ENCODE peak calls at places on chromosomes 4 and X, in six cellular contexts. O is H54; K is GM12865; H is activated T-helper 1 cell treated with anti-CD3 and anti-CD28 coated beads, Interleukin-2, amount 50 U/mL, for 16 hours; B is tibial artery; N is activated naive CD8-positive, alpha-beta T cell treated with anti-CD3 and anti-CD28 coated beads, Interleukin-2, amount 50 U/mL, for 24 hours. F is an unnamed sample.

GRCh38 chr4:22778547-22779163 is 85.9 kb downstream of the GBA3 start:
- DNase-seq in N (no peak), H (no peak), O (no peak), K (no peak), B (no peak), F (no peak)

GRCh38 chrX:22135171-22135711 is 103.1 kb downstream of the PHEX start:
- DNase-seq in K (no peak), N (no peak), O (no peak), B (no peak), H (no peak), F (no peak)

GRCh38 chr4:119057417-119057816 is 78.2 kb upstream of the MYOZ2 start:
- DNase-seq in H (no peak), O (no peak), B (no peak), N (no peak), K (no peak), F (no peak)

GRCh38 chrX:34546366-34546765 is 110.7 kb downstream of the TMEM47 start:
- DNase-seq in N (no peak), K (no peak), H (no peak), B (no peak), O (no peak), F (no peak)

GRCh38 chr4:19133315-19133714 is 1111.8 kb upstream of the LCORL start:
- DNase-seq in H (no peak), N (no peak), B (no peak), K (no peak), O (no peak), F (no peak)

GRCh38 chr4:149801416-149801815 is 14.2 kb downstream of the IQCM start:
- DNase-seq in H (no peak), N (no peak), B (no peak), K (no peak), O (no peak), F (no peak)

GRCh38 chrX:101079223-101079622 is 544 bp downstream of the TMEM35A start:
- DNase-seq in B (no peak), H (no peak), K (no peak), O (no peak), N (no peak), F (no peak)

GRCh38 chr4:183960021-183960420 is 54.9 kb downstream of the STOX2 start:
- DNase-seq in B (no peak), H (no peak), K (no peak), O (peak; percentile 41), N (no peak), F (no peak)

GRCh38 chr4:185504098-185505047 is 30.9 kb downstream of the PDLIM3 start:
- DNase-seq in K (no peak), N (no peak), O (no peak), H (no peak), B (peak; percentile 74), F (no peak)

GRCh38 chr4:38601244-38601915 is 62.6 kb upstream of the KLF3 start:
- DNase-seq in N (no peak), O (no peak), H (no peak), B (peak; percentile 31), K (no peak), F (no peak)

GRCh38 chr4:153297116-153297515 is 47.4 kb upstream of the MND1 start:
- DNase-seq in N (no peak), K (no peak), B (no peak), H (no peak), O (no peak), F (no peak)

GRCh38 chr4:73034896-73035295 is 34.6 kb downstream of the COX18 start:
- DNase-seq in N (no peak), B (no peak), H (no peak), O (no peak), K (no peak), F (no peak)

GRCh38 chrX:10756365-10756915 is 136.1 kb upstream of the MID1 start:
- DNase-seq in K (no peak), O (peak; percentile 15), B (no peak), N (no peak), H (no peak), F (peak; percentile 53)

GRCh38 chrX:43741843-43742573 is 85.9 kb downstream of the MAOA start:
- DNase-seq in K (no peak), B (peak; percentile 23), O (no peak), N (no peak), H (no peak), F (no peak)

GRCh38 chrX:110412971-110413726 is 54.5 kb downstream of the RTL9 start:
- DNase-seq in H (peak; percentile 52), K (peak; percentile 71), B (peak; percentile 40), N (peak; percentile 67), O (peak; percentile 50), F (no peak)

GRCh38 chrX:136731798-136732197 is 48.9 kb downstream of the ARHGEF6 start:
- DNase-seq in O (no peak), N (no peak), B (no peak), K (no peak), H (no peak), F (no peak)

GRCh38 chr4:37767546-37767945 is 58.9 kb upstream of the PGM2 start:
- DNase-seq in N (no peak), H (no peak), O (no peak), B (peak; percentile 76), K (peak; percentile 10), F (peak; percentile 41)

GRCh38 chrX:11791090-11791489 is 33.1 kb downstream of the MSL3 start:
- DNase-seq in N (no peak), H (no peak), B (no peak), K (no peak), O (no peak), F (no peak)

GRCh38 chr4:7134737-7135388 is 57.5 kb upstream of the SORCS2 start:
- DNase-seq in B (peak; percentile 73), H (no peak), K (no peak), N (no peak), O (peak; percentile 66), F (no peak)

GRCh38 chrX:115960440-115961084 is 210.0 kb upstream of the AGTR2 start:
- DNase-seq in H (no peak), O (no peak), K (no peak), B (no peak), N (no peak), F (peak; percentile 19)

GRCh38 chrX:40008841-40009461 is 88.8 kb downstream of the BCOR start:
- DNase-seq in K (peak; percentile 41), N (peak; percentile 44), O (no peak), H (no peak), B (no peak), F (no peak)

GRCh38 chr4:5976921-5977320 is 41.3 kb downstream of the C4orf50 start:
- DNase-seq in O (no peak), B (peak; percentile 15), K (no peak), H (no peak), N (no peak), F (no peak)

GRCh38 chr4:113815826-113816225 is 54.3 kb upstream of the CAMK2D start:
- DNase-seq in O (no peak), H (no peak), K (no peak), B (no peak), N (no peak), F (no peak)

GRCh38 chrX:13469963-13470679 is 99.3 kb upstream of the EGFL6 start:
- DNase-seq in N (no peak), B (no peak), K (no peak), O (no peak), H (no peak), F (no peak)

GRCh38 chr4:152937535-152938236 is 1.6 kb downstream of the FHDC1 start:
- DNase-seq in K (peak; percentile 19), H (no peak), B (no peak), O (peak; percentile 31), N (peak; percentile 19), F (no peak)

GRCh38 chr4:150582881-150583286 is 933 bp downstream of the MAB21L2 start:
- DNase-seq in N (no peak), K (no peak), O (no peak), H (no peak), B (no peak), F (no peak)

GRCh38 chrX:49220100-49220499 is 13.0 kb downstream of the CACNA1F start:
- DNase-seq in K (no peak), H (no peak), N (no peak), B (no peak), O (no peak), F (no peak)

GRCh38 chrX:118346258-118347094 is 570 bp downstream of the WDR44 start:
- DNase-seq in B (peak; percentile 28), K (peak; percentile 50), O (no peak), H (peak; percentile 27), N (peak; percentile 54), F (no peak)

GRCh38 chrX:12881914-12882313 is 15.0 kb downstream of the TLR7 start:
- DNase-seq in N (no peak), B (no peak), O (no peak), K (no peak), H (no peak), F (no peak)

GRCh38 chr4:30656828-30657227 is 63.3 kb upstream of the PCDH7 start:
- DNase-seq in H (no peak), O (no peak), B (no peak), N (no peak), K (no peak), F (no peak)

GRCh38 chrX:150688911-150689451 is 4.2 kb upstream of the MTMR1 start:
- DNase-seq in N (no peak), H (no peak), K (no peak), O (peak; percentile 58), B (no peak), F (peak; percentile 76)

GRCh38 chrX:137425273-137425902 is 140.5 kb upstream of the ZIC3 start:
- DNase-seq in K (no peak), O (no peak), B (no peak), H (no peak), N (no peak), F (no peak)

GRCh38 chrX:47863187-47863586 is 26.5 kb downstream of the ZNF81 start:
- DNase-seq in H (no peak), B (peak; percentile 20), K (no peak), N (no peak), O (no peak), F (no peak)

GRCh38 chr4:25563071-25563564 is 92.5 kb upstream of the SLC34A2 start:
- DNase-seq in N (no peak), K (no peak), B (no peak), H (no peak), O (no peak), F (no peak)

GRCh38 chr4:88097781-88098180 is 60.7 kb downstream of the ABCG2 start:
- DNase-seq in B (no peak), K (no peak), H (no peak), N (no peak), O (no peak), F (no peak)

GRCh38 chrX:113975441-113975840 is 608.4 kb upstream of the HTR2C start:
- DNase-seq in O (no peak), B (no peak), N (no peak), K (no peak), H (no peak), F (no peak)

GRCh38 chr4:107034982-107035710 is 967 bp downstream of the DKK2 start:
- DNase-seq in O (no peak), K (no peak), N (no peak), H (no peak), B (peak; percentile 21), F (no peak)

GRCh38 chr4:146439999-146440398 is 81.7 kb downstream of the SLC10A7 start:
- DNase-seq in B (no peak), K (no peak), H (no peak), O (no peak), N (no peak), F (no peak)

GRCh38 chrX:105114554-105115130 is 105.9 kb downstream of the TEX13A start:
- DNase-seq in B (no peak), N (no peak), H (no peak), O (no peak), K (no peak), F (no peak)